ENCODE peak calls at places on chromosomes 7 and 10, in five cellular contexts. A, U, M, R and Y are unnamed samples.

GRCh38 chr10:105844653-105845052 is 1203.6 kb downstream of the SORCS3 start:
- DNase-seq in M (no peak), R (no peak), A (no peak), U (no peak), Y (no peak)

GRCh38 chr7:55538538-55538937 is 33.8 kb downstream of the VOPP1 start:
- DNase-seq in R (no peak), M (peak), U (peak), A (no peak), Y (no peak)

GRCh38 chr7:24741691-24742639 is 15.3 kb downstream of the GSDME start:
- DNase-seq in R (no peak), U (peak), M (peak), A (no peak), Y (no peak)

GRCh38 chr7:43193061-43193460 is 80.6 kb downstream of the HECW1 start:
- DNase-seq in M (no peak), U (no peak), R (no peak), A (no peak), Y (no peak)

GRCh38 chr10:78875932-78876331 is 192.8 kb upstream of the ZMIZ1 start:
- DNase-seq in A (no peak), M (no peak), R (no peak), U (no peak), Y (no peak)

GRCh38 chr10:58642283-58642682 is 129.6 kb downstream of the BICC1 start:
- DNase-seq in R (no peak), M (no peak), A (no peak), U (no peak), Y (no peak)

GRCh38 chr10:35412900-35413491 is 76.7 kb downstream of the CCNY start:
- DNase-seq in R (no peak), A (no peak), M (no peak), U (no peak), Y (no peak)

GRCh38 chr10:97069576-97070362 is 116.0 kb downstream of the SLIT1 start:
- DNase-seq in R (no peak), A (no peak), M (no peak), U (no peak), Y (no peak)

GRCh38 chr10:4677296-4678021 is 148.5 kb upstream of the AKR1E2 start:
- DNase-seq in M (peak), R (no peak), U (no peak), A (no peak), Y (no peak)

GRCh38 chr10:13536674-13537366 is 8.0 kb upstream of the BEND7 start:
- DNase-seq in M (peak), A (no peak), R (peak), U (no peak), Y (peak)

GRCh38 chr10:61639952-61640351 is 22.8 kb upstream of the CABCOCO1 start:
- DNase-seq in M (no peak), A (no peak), U (no peak), R (no peak), Y (no peak)

GRCh38 chr10:46544989-46545791 is 11.3 kb downstream of the GPRIN2 start:
- DNase-seq in A (no peak), M (no peak), U (no peak), R (peak), Y (no peak)